ENCODE peak calls at places on chromosomes 16 and 17, in six cellular contexts. W is kidney, Y is aorta, J is PC-3, T is Peyer's patch, F is neuronal stem cell. C is an unnamed sample.

GRCh38 chr17:49975531-49975930 is 6.5 kb downstream of the DLX4 start:
- DNase-seq in W (no peak), Y (no peak), J (no peak), T (no peak), F (no peak), C (no peak)

GRCh38 chr17:36858119-36859002 is 78.9 kb upstream of the LHX1 start:
- DNase-seq in W (no peak), Y (no peak), J (peak; percentile 11), T (no peak), F (no peak), C (no peak)

GRCh38 chr16:24689128-24689527 is 40.3 kb upstream of the TNRC6A start:
- DNase-seq in W (no peak), Y (no peak), J (peak; percentile 14), T (no peak), F (no peak), C (no peak)

GRCh38 chr17:47821031-47821423 is 567 bp downstream of the OSBPL7 start:
- DNase-seq in W (no peak), Y (no peak), J (no peak), T (no peak), F (no peak), C (no peak)

GRCh38 chr17:78479369-78479768 is 97.8 kb downstream of the DNAH17 start:
- DNase-seq in W (no peak), Y (no peak), J (no peak), T (no peak), F (no peak), C (no peak)

GRCh38 chr16:50269769-50270509 is 3.6 kb downstream of the ADCY7 start:
- DNase-seq in W (peak; percentile 9), Y (peak; percentile 32), J (no peak), T (no peak), F (no peak), C (no peak)

GRCh38 chr17:42679492-42680330 is 1.9 kb downstream of the CCR10 start:
- DNase-seq in W (peak; percentile 92), Y (peak; percentile 87), J (peak; percentile 70), T (peak; percentile 72), F (peak; percentile 76), C (peak; percentile 74)

GRCh38 chr16:72198021-72198420 is 26.1 kb upstream of the PMFBP1 start:
- DNase-seq in W (no peak), Y (no peak), J (no peak), T (no peak), F (no peak), C (no peak)

GRCh38 chr17:49691086-49691676 is 13.3 kb upstream of the SPOP start:
- DNase-seq in W (no peak), Y (peak; percentile 86), J (no peak), T (no peak), F (no peak), C (no peak)

GRCh38 chr17:34996422-34997029 is 16.2 kb downstream of the LIG3 start:
- DNase-seq in W (no peak), Y (no peak), J (no peak), T (no peak), F (no peak), C (no peak)

GRCh38 chr17:63116967-63117366 is 150.9 kb downstream of the TANC2 start:
- DNase-seq in W (peak; percentile 82), Y (no peak), J (no peak), T (no peak), F (peak; percentile 65), C (no peak)

GRCh38 chr16:76464973-76465620 is 187.9 kb downstream of the CNTNAP4 start:
- DNase-seq in W (no peak), Y (no peak), J (no peak), T (no peak), F (no peak), C (no peak)

GRCh38 chr17:50059256-50059655 is 3.3 kb downstream of the ITGA3 start:
- DNase-seq in W (no peak), Y (no peak), J (peak; percentile 71), T (no peak), F (no peak), C (no peak)

GRCh38 chr17:36706437-36706731 is 105.0 kb downstream of the MRM1 start:
- DNase-seq in W (no peak), Y (no peak), J (no peak), T (no peak), F (no peak), C (no peak)

GRCh38 chr16:3999479-3999868 is 116.8 kb downstream of the ADCY9 start:
- DNase-seq in W (peak; percentile 82), Y (peak; percentile 81), J (no peak), T (no peak), F (no peak), C (no peak)

GRCh38 chr16:55294947-55295346 is 29.1 kb upstream of the IRX6 start:
- DNase-seq in W (no peak), Y (no peak), J (no peak), T (no peak), F (no peak), C (no peak)

GRCh38 chr16:4685776-4686496 is 7.4 kb upstream of the NUDT16L1 start:
- DNase-seq in W (no peak), Y (no peak), J (no peak), T (no peak), F (no peak), C (no peak)

GRCh38 chr17:31533546-31534155 is 142.2 kb downstream of the RAB11FIP4 start:
- DNase-seq in W (peak; percentile 75), Y (peak; percentile 69), J (peak; percentile 63), T (peak; percentile 52), F (peak; percentile 27), C (no peak)

GRCh38 chr17:81510798-81511549 is 1.6 kb downstream of the ACTG1 start:
- DNase-seq in W (peak; percentile 82), Y (no peak), J (peak; percentile 20), T (peak; percentile 58), F (no peak), C (peak; percentile 28)

GRCh38 chr17:82920150-82920549 is 80.3 kb upstream of the ZNF750 start:
- DNase-seq in W (peak; percentile 61), Y (peak; percentile 14), J (no peak), T (no peak), F (no peak), C (no peak)

GRCh38 chr17:80219777-80220708 is at the start of the genes SGSH and SLC26A11:
- DNase-seq in W (peak; percentile 94), Y (peak; percentile 89), J (peak; percentile 63), T (peak; percentile 75), F (peak; percentile 85), C (peak; percentile 49)

GRCh38 chr16:71915350-71915749 is 20.0 kb downstream of the IST1 start:
- DNase-seq in W (no peak), Y (no peak), J (no peak), T (no peak), F (no peak), C (no peak)

GRCh38 chr17:79120259-79120658 is 45.6 kb downstream of the ENGASE start:
- DNase-seq in W (no peak), Y (no peak), J (no peak), T (no peak), F (no peak), C (no peak)

GRCh38 chr16:31108035-31108793 is at the start of gene BCKDK:
- DNase-seq in W (peak; percentile 91), Y (peak; percentile 90), J (peak; percentile 65), T (peak; percentile 68), F (peak; percentile 51), C (peak; percentile 68)
- H3K4me1 ChIP-seq in W (peaks cover 19% of the 10 kb centered on the region), Y (no peaks in the 10 kb centered on the region), J (peaks cover 17% of the 10 kb centered on the region), T (no peaks in the 10 kb centered on the region), F (peaks cover 7% of the 10 kb centered on the region), C (peaks cover 11% of the 10 kb centered on the region)

GRCh38 chr17:18921485-18921884 is 30.5 kb upstream of the SLC5A10 start:
- DNase-seq in W (no peak), Y (no peak), J (no peak), T (no peak), F (no peak), C (no peak)
- H3K4me1 ChIP-seq in W (peaks cover 10% of the 10 kb centered on the region), Y (no peaks in the 10 kb centered on the region), J (peaks cover 31% of the 10 kb centered on the region), T (no peaks in the 10 kb centered on the region), F (no peaks in the 10 kb centered on the region), C (peaks cover 47% of the 10 kb centered on the region)

DNA sequence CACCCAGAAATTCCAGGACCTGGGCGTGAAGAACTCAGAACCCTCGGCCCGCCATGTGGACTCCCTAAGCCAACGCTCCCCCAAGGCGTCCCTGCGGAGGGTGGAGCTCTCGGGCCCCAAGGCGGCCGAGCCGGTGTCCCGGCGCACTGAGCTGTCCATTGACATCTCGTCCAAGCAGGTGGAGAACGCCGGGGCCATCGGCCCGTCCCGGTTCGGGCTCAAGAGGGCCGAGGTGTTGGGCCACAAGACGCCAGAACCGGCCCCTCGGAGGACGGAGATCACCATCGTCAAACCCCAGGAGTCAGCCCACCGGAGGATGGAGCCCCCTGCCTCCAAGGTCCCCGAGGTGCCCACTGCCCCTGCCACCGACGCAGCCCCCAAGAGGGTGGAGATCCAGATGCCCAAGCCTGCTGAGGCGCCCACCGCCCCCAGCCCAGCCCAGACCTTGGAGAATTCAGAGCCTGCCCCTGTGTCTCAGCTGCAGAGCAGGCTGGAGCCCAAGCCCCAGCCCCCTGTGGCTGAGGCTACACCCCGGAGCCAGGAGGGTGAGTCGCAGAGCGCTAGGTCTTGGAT is 261.5 kb downstream of the SEC14L1 start:
- DNase-seq in W (no peak), Y (no peak), J (no peak), T (no peak), F (no peak), C (no peak)
- H3K4me1 ChIP-seq in W (peaks cover 26% of the 10 kb centered on the region), Y (no peaks in the 10 kb centered on the region), J (peaks cover 21% of the 10 kb centered on the region), T (no peaks in the 10 kb centered on the region), F (peaks cover 8% of the 10 kb centered on the region), C (peaks cover 77% of the 10 kb centered on the region)

GRCh38 chr16:7366041-7366440 is 33.4 kb downstream of the RBFOX1 start:
- DNase-seq in W (no peak), Y (no peak), J (no peak), T (no peak), F (no peak), C (no peak)
- H3K4me1 ChIP-seq in W (no peaks in the 10 kb centered on the region), Y (no peaks in the 10 kb centered on the region), J (no peaks in the 10 kb centered on the region), T (no peaks in the 10 kb centered on the region), F (no peaks in the 10 kb centered on the region), C (no peaks in the 10 kb centered on the region)

GRCh38 chr16:57920215-57920890 is 50.6 kb downstream of the CNGB1 start:
- DNase-seq in W (peak; percentile 51), Y (no peak), J (no peak), T (no peak), F (no peak), C (no peak)

GRCh38 chr16:57920891-57921240 is 50.1 kb downstream of the CNGB1 start:
- DNase-seq in W (no peak), Y (no peak), J (no peak), T (no peak), F (no peak), C (no peak)

GRCh38 chr16:57916735-57917450 is 54.0 kb downstream of the CNGB1 start:
- DNase-seq in W (peak; percentile 58), Y (no peak), J (peak; percentile 53), T (no peak), F (no peak), C (no peak)

GRCh38 chr16:57918994-57919393 is 51.9 kb downstream of the CNGB1 start:
- DNase-seq in W (peak; percentile 37), Y (no peak), J (no peak), T (no peak), F (no peak), C (no peak)

DNA sequence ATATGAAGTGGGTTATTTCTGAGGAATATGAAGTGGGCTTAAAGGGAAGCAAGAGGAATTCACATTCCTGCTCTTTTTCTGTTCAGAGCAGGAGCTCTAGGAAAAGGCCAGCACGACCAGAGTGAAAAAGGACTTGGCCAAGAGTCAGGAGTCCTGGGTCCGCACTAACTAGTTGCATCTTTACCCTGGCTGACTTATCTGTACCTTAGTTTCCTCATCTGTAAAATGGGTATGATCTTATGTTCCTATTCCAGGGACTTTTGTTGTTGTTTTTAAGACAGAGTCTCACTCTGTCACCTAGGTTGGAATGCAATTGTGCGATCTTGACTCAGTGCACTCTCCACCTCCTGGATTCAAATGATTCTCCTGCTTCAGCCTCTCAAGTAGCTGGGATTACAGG is 52.5 kb downstream of the CNGB1 start:
- DNase-seq in W (no peak), Y (no peak), J (no peak), T (no peak), F (no peak), C (no peak)
- H3K4me1 ChIP-seq in W (no peaks in the 10 kb centered on the region), Y (no peaks in the 10 kb centered on the region), J (no peaks in the 10 kb centered on the region), T (no peaks in the 10 kb centered on the region), F (no peaks in the 10 kb centered on the region), C (no peaks in the 10 kb centered on the region)

C was measured in CD8-positive, alpha-beta memory T cell.